ENCODE peak calls at places on chromosomes 1 and 21, in six cellular contexts. K, G, U, Q, O and S are unnamed samples.

GRCh38 chr1:230031131-230031530 is 35.9 kb upstream of the GALNT2 start:
- DNase-seq in K (no peak), G (no peak), U (no peak), Q (no peak), O (no peak), S (no peak)

GRCh38 chr1:151372411-151372934 is at the start of gene SELENBP1:
- DNase-seq in K (peak; percentile 86), G (peak; percentile 48), U (peak; percentile 89), Q (peak; percentile 92), O (peak; percentile 75), S (peak; percentile 88)

GRCh38 chr1:12230549-12231275 is 882 bp downstream of the VPS13D start:
- DNase-seq in K (peak; percentile 74), G (no peak), U (peak; percentile 77), Q (peak; percentile 35), O (peak; percentile 37), S (peak; percentile 75)

GRCh38 chr1:16907870-16908758 is 12.3 kb downstream of the RNU1-2 start:
- DNase-seq in K (peak; percentile 44), G (no peak), U (peak; percentile 56), Q (no peak), O (no peak), S (peak; percentile 41)

GRCh38 chr1:57156907-57157306 is 191.1 kb upstream of the C8B start:
- DNase-seq in K (no peak), G (no peak), U (no peak), Q (no peak), O (no peak), S (no peak)

GRCh38 chr1:115977481-115978258 is 1.4 kb downstream of the SLC22A15 start:
- DNase-seq in K (no peak), G (no peak), U (no peak), Q (peak; percentile 84), O (no peak), S (no peak)

GRCh38 chr1:116825400-116825734 is 71.1 kb downstream of the CD2 start:
- DNase-seq in K (peak; percentile 81), G (no peak), U (no peak), Q (peak; percentile 60), O (no peak), S (no peak)

GRCh38 chr1:239155466-239155865 is 230.9 kb upstream of the CHRM3 start:
- DNase-seq in K (no peak), G (no peak), U (no peak), Q (no peak), O (no peak), S (no peak)

GRCh38 chr1:30649321-30649991 is 73.9 kb downstream of the MATN1 start:
- DNase-seq in K (peak; percentile 45), G (no peak), U (no peak), Q (no peak), O (no peak), S (no peak)

GRCh38 chr1:166573199-166573598 is 266.1 kb upstream of the POGK start:
- DNase-seq in K (no peak), G (no peak), U (no peak), Q (no peak), O (no peak), S (no peak)

GRCh38 chr1:109980324-109981127 is 4.0 kb upstream of the AHCYL1 start:
- DNase-seq in K (peak; percentile 84), G (peak; percentile 59), U (no peak), Q (no peak), O (peak; percentile 64), S (no peak)

GRCh38 chr1:157113116-157113515 is 13.5 kb upstream of the ETV3L start:
- DNase-seq in K (no peak), G (no peak), U (peak; percentile 53), Q (no peak), O (peak; percentile 38), S (peak; percentile 46)

GRCh38 chr1:216815239-216815955 is 92.2 kb upstream of the ESRRG start:
- DNase-seq in K (no peak), G (no peak), U (no peak), Q (peak; percentile 26), O (no peak), S (no peak)

GRCh38 chr1:230753586-230754251 is 6.5 kb downstream of the CAPN9 start:
- DNase-seq in K (peak; percentile 93), G (no peak), U (no peak), Q (peak; percentile 71), O (peak; percentile 93), S (peak; percentile 34)

GRCh38 chr1:212288614-212289013 is 3.4 kb downstream of the PPP2R5A start:
- DNase-seq in K (no peak), G (no peak), U (no peak), Q (peak; percentile 59), O (no peak), S (no peak)

GRCh38 chr21:16592399-16592798 is 862.6 kb downstream of the USP25 start:
- DNase-seq in K (no peak), G (no peak), U (no peak), Q (no peak), O (no peak), S (no peak)

GRCh38 chr21:36887983-36888382 is 78.5 kb downstream of the HLCS start:
- DNase-seq in K (no peak), G (no peak), U (no peak), Q (no peak), O (no peak), S (no peak)
- H3K27ac ChIP-seq in K (no peak overlapping the region), G (peak overlapping the region; percentile 12), U (no peak overlapping the region), Q (no peak overlapping the region), O (no peak overlapping the region), S (no peak overlapping the region)

GRCh38 chr1:198713081-198713480 is 74.2 kb downstream of the PTPRC start:
- DNase-seq in K (no peak), G (no peak), U (no peak), Q (peak; percentile 3), O (no peak), S (no peak)

GRCh38 chr1:198717510-198717909 is 78.7 kb downstream of the PTPRC start:
- DNase-seq in K (no peak), G (no peak), U (no peak), Q (no peak), O (no peak), S (no peak)

GRCh38 chr1:198711837-198712236 is 73.0 kb downstream of the PTPRC start:
- DNase-seq in K (no peak), G (no peak), U (no peak), Q (no peak), O (no peak), S (no peak)

DNA sequence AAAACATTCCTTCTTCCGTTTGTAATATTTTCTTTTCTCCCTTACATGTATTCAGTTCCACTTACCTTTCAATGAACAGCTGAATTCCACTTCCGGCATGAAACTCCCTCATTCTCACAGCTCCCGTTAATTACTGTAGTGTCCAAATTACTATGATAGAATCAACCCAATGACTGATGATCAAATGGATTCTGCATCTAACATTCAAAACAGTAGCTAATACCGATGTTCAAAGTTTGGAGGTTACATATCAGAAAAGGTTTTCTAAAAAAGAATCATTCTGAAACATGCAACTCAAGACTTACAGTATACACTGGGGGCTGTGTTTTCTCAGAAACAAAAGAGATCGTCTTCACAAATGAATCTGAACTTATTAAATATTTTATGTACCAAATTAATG is 77.2 kb downstream of the PTPRC start:
- DNase-seq in K (no peak), G (no peak), U (no peak), Q (no peak), O (no peak), S (no peak)
- H3K4me1 ChIP-seq in K (no peaks in the 10 kb centered on the region), G (no peaks in the 10 kb centered on the region), U (no peaks in the 10 kb centered on the region), Q (no peaks in the 10 kb centered on the region), O (no peaks in the 10 kb centered on the region), S (peaks cover 6% of the 10 kb centered on the region)

DNA sequence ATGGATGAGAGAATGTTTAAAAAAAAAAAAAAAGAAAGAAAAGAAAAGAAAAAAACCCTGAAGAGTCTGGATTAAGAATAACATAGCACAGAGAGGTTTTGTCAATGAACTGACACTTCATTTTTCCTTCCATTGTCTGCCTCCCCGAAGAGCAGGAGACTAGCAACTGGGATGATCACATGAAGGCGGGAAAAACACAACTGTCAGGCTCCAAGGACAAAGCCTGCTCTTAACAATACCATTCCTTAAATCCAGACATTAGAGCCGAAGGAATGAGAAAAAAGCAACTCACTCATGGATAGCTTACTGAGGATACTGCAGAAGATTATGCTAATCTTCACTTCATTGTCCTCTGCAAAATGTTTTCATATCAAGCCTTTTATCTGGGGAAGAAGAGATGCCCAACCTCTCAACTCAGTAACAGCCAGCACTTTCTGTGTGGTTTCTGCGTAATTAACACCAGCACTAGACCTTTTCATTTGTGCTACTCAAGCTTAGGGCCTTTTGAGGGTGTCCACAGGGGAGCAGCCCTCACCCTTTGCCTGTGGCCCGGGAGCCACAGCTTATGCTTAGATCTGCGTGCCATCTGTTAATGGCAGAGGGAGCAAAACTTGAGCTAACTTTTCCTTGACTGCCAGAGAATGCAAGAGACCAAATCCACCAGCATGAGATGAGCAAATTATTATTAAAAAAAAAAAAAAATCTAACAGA is 182.3 kb downstream of the BARHL2 start:
- DNase-seq in K (no peak), G (no peak), U (no peak), Q (no peak), O (no peak), S (no peak)
- H3K27ac ChIP-seq in K (peak overlapping the region; percentile 83), G (no peak overlapping the region), U (no peak overlapping the region), Q (no peak overlapping the region), O (no peak overlapping the region), S (no peak overlapping the region)

GRCh38 chr1:225479996-225480720 is 52.3 kb upstream of the LBR start:
- DNase-seq in K (no peak), G (no peak), U (no peak), Q (no peak), O (no peak), S (no peak)
- H3K4me1 ChIP-seq in K (no peaks in the 10 kb centered on the region), G (peaks cover 3% of the 10 kb centered on the region), U (peaks cover 26% of the 10 kb centered on the region), Q (no peaks in the 10 kb centered on the region), O (peaks cover 2% of the 10 kb centered on the region), S (peaks cover 3% of the 10 kb centered on the region)